ENCODE peak calls at places on chromosomes 5 and 9, in nine cellular contexts. Z is glutamatergic neuron, R is psoas muscle, D is cardiac muscle cell, M is lower lobe of right lung, E is Calu3, U is bronchial epithelial cell, S is GM10248, V is SK-N-SH. P is an unnamed sample.

GRCh38 chr5:74762599-74762998 is 4.3 kb downstream of the GFM2 start:
- DNase-seq in Z (no peak), R (no peak), D (no peak), M (no peak), E (peak), U (peak), S (no peak), V (no peak), P (no peak)

GRCh38 chr5:97919719-97920118 is 736.7 kb upstream of the RIOK2 start:
- DNase-seq in Z (no peak), R (no peak), D (no peak), M (no peak), E (no peak), U (no peak), S (no peak), V (no peak), P (no peak)

GRCh38 chr5:121962943-121963342 is 1.2 kb downstream of the SRFBP1 start:
- DNase-seq in Z (no peak), R (no peak), D (no peak), M (no peak), E (no peak), U (peak), S (no peak), V (no peak), P (no peak)

GRCh38 chr9:123861086-123861707 is 68.7 kb downstream of the DENND1A start:
- DNase-seq in Z (no peak), R (no peak), D (no peak), M (no peak), E (no peak), U (no peak), S (no peak), V (no peak), P (no peak)

GRCh38 chr5:56693220-56693579 is 122.1 kb upstream of the MAP3K1 start:
- DNase-seq in Z (no peak), R (no peak), D (no peak), M (no peak), E (no peak), U (no peak), S (no peak), V (no peak), P (no peak)

GRCh38 chr9:129834489-129835127 is 467 bp downstream of the C9orf78 start:
- DNase-seq in Z (no peak), R (no peak), D (no peak), M (no peak), E (peak), U (peak), S (no peak), V (peak), P (no peak)

GRCh38 chr9:20242767-20243166 is 379.5 kb downstream of the MLLT3 start:
- DNase-seq in Z (no peak), R (no peak), D (no peak), M (no peak), E (no peak), U (no peak), S (peak), V (no peak), P (no peak)

GRCh38 chr9:116661037-116661954 is 25.8 kb upstream of the TRIM32 start:
- DNase-seq in Z (no peak), R (no peak), D (peak), M (no peak), E (peak), U (peak), S (peak), V (peak), P (peak)

GRCh38 chr9:87464110-87464991 is 33.3 kb upstream of the DAPK1 start:
- DNase-seq in Z (no peak), R (no peak), D (no peak), M (no peak), E (no peak), U (peak), S (peak), V (no peak), P (no peak)

GRCh38 chr9:111036946-111037743 is 1.1 kb downstream of the LPAR1 start:
- DNase-seq in Z (no peak), R (no peak), D (no peak), M (no peak), E (no peak), U (peak), S (no peak), V (peak), P (no peak)

GRCh38 chr5:139565411-139566305 is 4.5 kb downstream of the UBE2D2 start:
- DNase-seq in Z (no peak), R (no peak), D (peak), M (no peak), E (no peak), U (no peak), S (peak), V (no peak), P (no peak)

GRCh38 chr5:54545796-54546195 is 28.2 kb downstream of the SNX18 start:
- DNase-seq in Z (no peak), R (no peak), D (no peak), M (no peak), E (no peak), U (peak), S (no peak), V (no peak), P (peak)

GRCh38 chr5:50663636-50664035 is 2.8 kb upstream of the PARP8 start:
- DNase-seq in Z (no peak), R (peak), D (no peak), M (peak), E (no peak), U (no peak), S (no peak), V (no peak), P (peak)

GRCh38 chr5:96381526-96381925 is 51.5 kb downstream of the PCSK1 start:
- DNase-seq in Z (no peak), R (no peak), D (peak), M (no peak), E (no peak), U (no peak), S (no peak), V (peak), P (no peak)

GRCh38 chr5:52922384-52922783 is 66.8 kb upstream of the ITGA2 start:
- DNase-seq in Z (no peak), R (no peak), D (no peak), M (peak), E (peak), U (peak), S (no peak), V (no peak), P (no peak)
- TF ChIP-seq CTCF in Z (no peak), R (no peak), D (peak), M (no peak), E (no peak), U (no peak), S (no peak), V (no peak), P (no peak)

GRCh38 chr5:3912790-3913189 is 317.2 kb downstream of the IRX1 start:
- DNase-seq in Z (no peak), R (no peak), D (no peak), M (no peak), E (no peak), U (no peak), S (no peak), V (no peak), P (no peak)
- TF ChIP-seq CTCF in Z (no peak), R (no peak), D (no peak), M (no peak), E (no peak), U (no peak), S (no peak), V (no peak), P (no peak)

DNA sequence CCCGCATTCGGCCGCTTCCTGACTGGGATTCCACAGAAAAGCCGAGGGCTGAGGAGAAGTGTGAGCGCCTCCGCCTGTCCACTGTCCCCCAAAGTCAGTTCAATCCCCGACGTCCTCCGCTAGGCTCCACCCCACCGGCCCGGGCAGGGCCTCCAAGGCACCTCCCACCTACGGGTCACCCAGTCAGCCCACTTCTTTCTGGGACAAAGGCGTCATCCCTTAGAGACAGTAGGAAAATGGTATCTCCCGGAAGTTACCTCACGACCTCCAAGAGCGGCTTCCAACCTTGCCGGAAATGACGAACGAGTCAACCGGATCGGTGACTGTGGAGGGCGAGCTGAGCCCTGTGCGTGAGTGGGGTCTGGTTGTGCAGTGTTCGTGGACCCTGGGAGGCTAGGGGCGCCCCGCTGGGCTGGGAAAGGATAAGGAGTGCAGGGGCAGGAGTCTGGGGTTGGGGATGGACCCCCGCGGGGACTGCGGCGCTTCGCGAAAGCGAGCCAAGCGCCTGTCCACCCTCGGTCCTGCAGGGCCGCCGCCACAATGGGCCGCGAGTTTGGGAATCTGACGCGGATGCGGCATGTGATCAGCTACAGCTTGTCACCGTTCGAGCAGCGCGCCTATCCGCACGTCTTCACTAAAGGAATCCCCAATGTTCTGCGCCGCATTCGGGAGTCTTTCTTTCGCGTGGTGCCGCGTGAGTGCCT is at the start of the genes GDF9 and UQCRQ:
- DNase-seq in Z (peak), R (peak), D (peak), M (peak), E (peak), U (peak), S (peak), V (peak), P (peak)
- TF ChIP-seq CTCF in Z (no peak), R (peak), D (peak), M (peak), E (no peak), U (peak), S (no peak), V (peak), P (no peak)

DNA sequence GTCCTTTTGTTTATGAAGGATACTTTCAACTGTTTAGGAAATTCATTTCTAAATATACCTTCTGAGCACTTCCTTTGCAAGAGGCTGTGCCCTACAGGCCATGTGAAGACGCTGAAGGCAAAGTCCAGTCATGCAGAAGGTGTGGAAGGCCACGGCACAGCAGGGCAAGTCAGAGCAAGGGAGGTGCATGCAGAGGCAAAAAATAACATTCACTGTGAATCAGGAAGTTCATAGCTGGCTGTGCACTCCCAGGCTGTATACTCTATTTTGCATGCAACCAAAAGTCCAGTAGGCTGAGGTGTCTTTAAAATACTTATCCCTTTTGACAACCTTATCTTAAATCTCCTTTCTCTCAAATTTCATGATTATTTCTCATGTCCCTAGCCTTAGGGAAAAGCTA is 50.3 kb downstream of the GNAQ start:
- DNase-seq in Z (no peak), R (no peak), D (peak), M (no peak), E (peak), U (peak), S (no peak), V (no peak), P (peak)
- TF ChIP-seq CTCF in Z (no peak), R (no peak), D (no peak), M (no peak), E (no peak), U (no peak), S (no peak), V (no peak), P (no peak)

DNA sequence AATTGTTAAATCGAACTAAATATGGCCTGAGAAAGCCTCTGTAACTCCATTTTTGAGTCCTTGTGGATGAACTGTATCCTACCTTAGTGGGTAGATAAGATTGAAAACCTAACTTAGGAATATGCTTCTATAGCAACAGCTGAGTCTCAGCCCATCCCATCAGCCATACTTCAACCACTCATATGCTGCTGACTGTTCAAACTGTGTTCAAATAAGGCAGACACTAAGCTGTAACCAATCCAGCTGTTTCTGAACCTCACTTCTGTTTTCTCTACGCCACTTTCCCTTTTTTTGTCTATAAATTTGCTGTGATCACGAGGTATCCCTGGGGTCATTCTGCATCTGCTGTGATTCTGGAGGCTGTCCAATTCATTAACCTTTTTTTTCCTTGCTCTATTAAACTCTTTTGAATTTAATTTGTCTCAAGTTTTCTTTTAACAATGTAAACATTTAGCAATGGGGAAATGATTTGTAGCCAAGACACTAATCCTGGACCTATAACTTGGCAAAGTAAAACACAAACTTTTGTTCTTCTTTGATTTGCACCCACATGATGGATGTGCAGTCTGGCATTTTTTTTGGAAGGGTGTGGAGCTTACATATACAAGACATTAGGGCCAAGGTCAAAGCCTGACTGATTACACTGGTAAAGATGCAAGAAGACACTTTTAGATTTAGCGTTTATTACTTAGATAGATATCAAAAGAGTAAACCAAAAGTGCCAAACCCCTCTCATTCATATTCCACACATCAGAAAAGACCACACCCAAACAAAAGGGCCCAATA is 14.9 kb upstream of the SCGB3A2 start:
- DNase-seq in Z (no peak), R (no peak), D (no peak), M (no peak), E (no peak), U (no peak), S (no peak), V (no peak), P (no peak)
- TF ChIP-seq CTCF in Z (no peak), R (no peak), D (no peak), M (no peak), E (no peak), U (no peak), S (no peak), V (no peak), P (no peak)

GRCh38 chr5:172453206-172453985 is 929 bp downstream of the SH3PXD2B start:
- DNase-seq in Z (peak), R (no peak), D (peak), M (no peak), E (peak), U (peak), S (no peak), V (peak), P (no peak)
- TF ChIP-seq CTCF in Z (peak), R (peak), D (peak), M (peak), E (peak), U (peak), S (no peak), V (peak), P (peak)

GRCh38 chr9:99299214-99300102 is 77.4 kb downstream of the SEC61B start:
- DNase-seq in Z (no peak), R (no peak), D (peak), M (no peak), E (peak), U (peak), S (no peak), V (peak), P (no peak)
- TF ChIP-seq CTCF in Z (peak), R (no peak), D (no peak), M (no peak), E (no peak), U (no peak), S (peak), V (peak), P (no peak)

DNA sequence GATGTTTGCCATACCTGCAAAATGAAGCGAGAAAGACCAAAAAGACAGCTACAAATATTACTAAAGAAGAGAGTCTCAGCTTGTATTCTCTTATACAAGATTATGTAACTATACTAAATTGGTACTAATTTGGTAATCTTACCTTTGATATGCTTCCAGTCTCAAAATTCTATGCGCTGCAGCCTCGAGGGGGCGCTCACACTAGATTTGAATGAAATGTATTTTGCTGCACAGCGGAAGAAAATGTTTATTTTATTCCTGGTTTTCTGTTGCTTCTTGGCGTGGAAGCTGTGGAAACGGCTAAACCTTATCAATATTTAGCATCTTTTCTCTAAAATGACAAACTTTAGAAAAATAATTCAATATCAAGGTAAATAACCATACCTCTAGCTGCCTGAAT is 267.0 kb upstream of the NUDT12 start:
- DNase-seq in Z (peak), R (no peak), D (peak), M (no peak), E (peak), U (no peak), S (no peak), V (no peak), P (no peak)
- TF ChIP-seq CTCF in Z (peak), R (no peak), D (peak), M (no peak), E (peak), U (peak), S (peak), V (peak), P (no peak)